ENCODE peak calls at places on chromosomes 7 and 10, in eight cellular contexts. K, R, F, C, M, Z, W and B are unnamed samples.

GRCh38 chr10:87861953-87862643 is 1.2 kb downstream of the KLLN start:
- DNase-seq in K (peak; percentile 97), R (peak; percentile 91), M (peak; percentile 99), W (peak; percentile 99), C (peak; percentile 90), F (peak; percentile 98), Z (peak; percentile 98), B (peak; percentile 98)

GRCh38 chr7:101728888-101729883 is 88.2 kb upstream of the CUX1 start:
- DNase-seq in R (no peak), Z (peak; percentile 90), F (peak; percentile 87), W (no peak), C (no peak), K (peak; percentile 30), M (no peak), B (peak; percentile 71)

GRCh38 chr10:110220383-110220782 is 13.0 kb downstream of the MXI1 start:
- DNase-seq in R (no peak), Z (no peak), W (no peak), C (no peak), M (no peak), F (peak; percentile 79), K (no peak), B (no peak)

GRCh38 chr7:99843808-99844207 is 16.0 kb downstream of the CYP3A43 start:
- DNase-seq in W (no peak), M (no peak), C (no peak), F (peak; percentile 50), K (no peak), R (no peak), Z (no peak), B (no peak)

GRCh38 chr10:23340346-23340745 is 4.3 kb downstream of the C10orf67 start:
- DNase-seq in C (no peak), W (no peak), Z (no peak), M (no peak), F (no peak), R (no peak), K (no peak), B (no peak)

GRCh38 chr7:18019562-18019961 is 8.1 kb downstream of the PRPS1L1 start:
- DNase-seq in R (peak; percentile 77), M (no peak), K (no peak), F (no peak), C (no peak), Z (no peak), W (peak; percentile 8), B (no peak)

GRCh38 chr10:124903119-124903518 is 38.8 kb upstream of the ZRANB1 start:
- DNase-seq in K (no peak), M (no peak), F (peak; percentile 87), C (no peak), W (peak; percentile 20), R (no peak), Z (no peak), B (no peak)

GRCh38 chr7:131568510-131568909 is 12.1 kb upstream of the PODXL start:
- DNase-seq in W (no peak), R (no peak), K (no peak), C (no peak), Z (no peak), F (no peak), M (no peak), B (no peak)

GRCh38 chr7:129298268-129298893 is 73.6 kb downstream of the AHCYL2 start:
- DNase-seq in R (peak; percentile 64), K (peak; percentile 25), Z (no peak), C (peak; percentile 19), M (no peak), W (peak; percentile 51), F (peak; percentile 43), B (no peak)

GRCh38 chr10:28738200-28738599 is 60.9 kb downstream of the BAMBI start:
- DNase-seq in C (no peak), W (peak; percentile 42), M (no peak), K (no peak), F (no peak), R (no peak), Z (no peak), B (no peak)

GRCh38 chr7:90717286-90718060 is 121.4 kb downstream of the CDK14 start:
- DNase-seq in F (no peak), Z (no peak), M (no peak), W (no peak), K (no peak), C (no peak), R (no peak), B (no peak)

GRCh38 chr10:49484501-49485230 is 54.3 kb downstream of the ERCC6 start:
- DNase-seq in Z (no peak), C (no peak), M (no peak), R (no peak), K (no peak), W (no peak), F (no peak), B (no peak)

DNA sequence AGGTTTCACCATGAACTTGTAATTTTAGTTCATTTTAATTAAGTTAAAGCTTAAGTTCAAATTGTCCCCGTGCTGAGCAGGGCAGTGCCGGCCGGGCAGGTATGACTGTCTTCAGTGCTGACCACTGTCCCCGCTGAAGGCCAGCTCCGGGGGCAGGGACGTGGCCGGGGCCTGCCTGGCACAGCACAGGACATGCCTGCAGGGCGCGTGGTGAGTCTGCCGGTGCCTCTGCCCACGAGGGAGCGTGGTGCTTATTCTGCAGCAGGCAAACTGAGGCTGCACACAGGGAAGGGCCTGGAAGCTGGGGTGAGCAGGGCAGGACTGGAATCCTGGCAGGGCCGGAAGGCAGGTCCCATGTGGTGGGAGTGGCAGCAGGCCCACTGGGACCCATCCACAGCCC is 9.8 kb downstream of the MICALL2 start:
- DNase-seq in M (no peak), K (no peak), W (no peak), F (no peak), C (no peak), Z (no peak), R (no peak), B (no peak)
- H3K4me1 ChIP-seq in M (no peaks in the 10 kb centered on the region), K (no peaks in the 10 kb centered on the region), W (no peaks in the 10 kb centered on the region), F (peaks cover 35% of the 10 kb centered on the region), C (no peaks in the 10 kb centered on the region), Z (peaks cover 10% of the 10 kb centered on the region), R (peaks cover under 1% of the 10 kb centered on the region), B (no peaks in the 10 kb centered on the region)

GRCh38 chr10:77879065-77879464 is 47.5 kb downstream of the DLG5 start:
- DNase-seq in M (no peak), Z (no peak), R (no peak), F (no peak), W (no peak), C (no peak), K (no peak), B (no peak)

GRCh38 chr10:77874872-77875271 is 51.7 kb downstream of the DLG5 start:
- DNase-seq in Z (no peak), W (no peak), M (peak; percentile 17), F (no peak), R (no peak), C (no peak), K (no peak), B (no peak)

GRCh38 chr10:77875730-77876129 is 50.8 kb downstream of the DLG5 start:
- DNase-seq in K (no peak), M (no peak), C (no peak), F (no peak), Z (no peak), R (no peak), W (no peak), B (no peak)

GRCh38 chr10:77879710-77880109 is 46.8 kb downstream of the DLG5 start:
- DNase-seq in Z (no peak), F (no peak), W (no peak), C (no peak), R (no peak), K (no peak), M (no peak), B (no peak)

DNA sequence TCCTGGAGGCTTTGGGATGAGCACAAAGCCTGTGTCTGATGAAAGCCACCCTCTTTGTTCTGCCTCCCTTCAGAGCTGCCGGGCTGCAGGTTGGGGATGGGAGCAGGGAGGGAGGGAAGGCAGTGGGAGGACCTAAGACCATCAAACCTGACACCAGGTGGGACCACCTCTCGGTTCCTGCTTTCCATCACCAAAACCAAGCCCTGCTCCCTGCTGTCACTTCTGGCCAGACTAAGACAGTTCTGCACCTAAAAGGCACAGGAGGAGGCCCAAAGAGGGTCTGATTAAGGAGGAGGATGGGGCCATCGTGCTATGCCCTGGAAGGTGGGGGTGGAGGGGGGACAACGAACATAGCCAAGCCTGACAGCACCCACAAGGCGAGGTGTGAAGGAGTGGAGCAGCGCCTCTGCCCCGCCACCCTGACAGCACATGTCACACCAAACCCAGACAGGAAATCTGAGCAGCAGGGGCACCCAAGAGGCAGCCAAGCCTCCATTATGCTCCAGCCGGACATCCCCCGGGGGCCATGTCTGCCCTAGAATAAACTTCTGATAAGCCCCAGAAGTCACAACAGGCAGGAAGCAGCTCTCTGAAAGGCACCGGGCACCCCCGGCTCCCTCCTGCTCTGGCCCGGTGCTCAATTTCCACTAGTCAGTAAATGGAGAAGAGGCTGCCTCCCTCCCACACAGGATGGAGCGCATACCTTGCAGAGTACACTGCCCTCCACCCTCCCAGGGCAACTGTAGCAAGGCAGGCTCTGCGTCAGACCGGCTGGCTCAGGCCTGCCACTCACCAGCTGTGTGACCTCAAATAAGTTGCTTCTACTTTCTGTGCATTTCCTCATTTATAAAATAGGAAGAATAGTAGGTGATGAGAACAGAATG is 48.9 kb downstream of the DLG5 start:
- DNase-seq in K (peak; percentile 64), R (no peak), C (peak; percentile 40), F (peak; percentile 79), M (peak; percentile 76), Z (no peak), W (peak; percentile 99), B (peak; percentile 81)
- H3K4me1 ChIP-seq in K (peaks cover 60% of the 10 kb centered on the region), R (peaks cover 26% of the 10 kb centered on the region), C (peaks cover 33% of the 10 kb centered on the region), F (peaks cover 93% of the 10 kb centered on the region), M (peaks cover 14% of the 10 kb centered on the region), Z (peaks cover 18% of the 10 kb centered on the region), W (peaks cover 35% of the 10 kb centered on the region), B (peaks cover 23% of the 10 kb centered on the region)

GRCh38 chr10:107430446-107430845 is 265.9 kb upstream of the SORCS1 start:
- DNase-seq in Z (no peak), K (no peak), M (no peak), R (no peak), C (no peak), W (no peak), F (no peak), B (no peak)
- H3K4me1 ChIP-seq in Z (no peaks in the 10 kb centered on the region), K (no peaks in the 10 kb centered on the region), M (peaks cover 9% of the 10 kb centered on the region), R (no peaks in the 10 kb centered on the region), C (no peaks in the 10 kb centered on the region), W (no peaks in the 10 kb centered on the region), F (no peaks in the 10 kb centered on the region), B (peaks cover 2% of the 10 kb centered on the region)

GRCh38 chr10:71837085-71837827 is 13.8 kb downstream of the PSAP start:
- DNase-seq in C (no peak), M (peak; percentile 74), F (no peak), W (peak; percentile 81), Z (no peak), R (no peak), K (no peak), B (no peak)

GRCh38 chr10:71840936-71841335 is 10.1 kb downstream of the PSAP start:
- DNase-seq in W (no peak), Z (no peak), F (no peak), M (peak; percentile 41), R (no peak), C (no peak), K (no peak), B (no peak)

GRCh38 chr10:71836594-71836970 is 14.5 kb downstream of the PSAP start:
- DNase-seq in M (peak; percentile 3), C (no peak), W (no peak), R (no peak), Z (no peak), K (no peak), F (no peak), B (no peak)

GRCh38 chr10:71840177-71840711 is 10.8 kb downstream of the PSAP start:
- DNase-seq in Z (no peak), K (peak; percentile 53), C (no peak), M (peak; percentile 89), W (peak; percentile 99), R (peak; percentile 24), F (peak; percentile 88), B (peak; percentile 88)

GRCh38 chr10:71838264-71839211 is 12.5 kb downstream of the PSAP start:
- DNase-seq in F (no peak), W (no peak), Z (no peak), K (no peak), C (no peak), R (peak; percentile 65), M (peak; percentile 36), B (no peak)
- H3K4me1 ChIP-seq in F (peaks cover 89% of the 10 kb centered on the region), W (no peaks in the 10 kb centered on the region), Z (peaks cover 98% of the 10 kb centered on the region), K (peaks cover 95% of the 10 kb centered on the region), C (peaks cover 13% of the 10 kb centered on the region), R (peaks cover 18% of the 10 kb centered on the region), M (peaks cover 67% of the 10 kb centered on the region), B (peaks cover 39% of the 10 kb centered on the region)